ENCODE peak calls at places on chromosomes 5 and 9, in four cellular contexts. A is HCT116, J is HepG2, X is H1. G is an unnamed sample.

GRCh38 chr5:176803943-176804498 is 6.3 kb upstream of the UNC5A start:
- DNase-seq in A (no peak), J (no peak), X (no peak), G (peak)

GRCh38 chr9:92350129-92350739 is 24.5 kb downstream of the CENPP start:
- DNase-seq in A (no peak), J (no peak), X (no peak), G (no peak)

GRCh38 chr5:1744393-1745189 is 55.0 kb downstream of the MRPL36 start:
- DNase-seq in A (no peak), J (no peak), X (no peak), G (no peak)

GRCh38 chr9:9117866-9118265 is 1318.3 kb upstream of the DMAC1 start:
- DNase-seq in A (no peak), J (no peak), X (no peak), G (no peak)

GRCh38 chr9:32940740-32941139 is 60.7 kb downstream of the APTX start:
- DNase-seq in A (no peak), J (no peak), X (no peak), G (no peak)

GRCh38 chr5:164518049-164518740 is 1012.8 kb downstream of the MAT2B start:
- DNase-seq in A (no peak), J (no peak), X (no peak), G (no peak)

GRCh38 chr9:17871213-17871890 is 292.5 kb downstream of the SH3GL2 start:
- DNase-seq in A (no peak), J (no peak), X (no peak), G (no peak)

GRCh38 chr9:78215706-78216105 is 20.2 kb upstream of the CEP78 start:
- DNase-seq in A (no peak), J (no peak), X (no peak), G (no peak)

GRCh38 chr9:28970241-28970654 is 1397.0 kb upstream of the C9orf72 start:
- DNase-seq in A (no peak), J (no peak), X (peak), G (peak)

GRCh38 chr5:142014911-142015584 is 2.2 kb upstream of the GNPDA1 start:
- DNase-seq in A (peak), J (peak), X (no peak), G (no peak)

GRCh38 chr9:133994359-133995011 is 2.4 kb upstream of the VAV2 start:
- DNase-seq in A (peak), J (peak), X (peak), G (no peak)

GRCh38 chr5:143896471-143896870 is 84.5 kb downstream of the HMHB1 start:
- DNase-seq in A (no peak), J (no peak), X (no peak), G (no peak)

GRCh38 chr5:34738381-34738780 is 82.3 kb downstream of the RAI14 start:
- DNase-seq in A (no peak), J (no peak), X (no peak), G (no peak)

DNA sequence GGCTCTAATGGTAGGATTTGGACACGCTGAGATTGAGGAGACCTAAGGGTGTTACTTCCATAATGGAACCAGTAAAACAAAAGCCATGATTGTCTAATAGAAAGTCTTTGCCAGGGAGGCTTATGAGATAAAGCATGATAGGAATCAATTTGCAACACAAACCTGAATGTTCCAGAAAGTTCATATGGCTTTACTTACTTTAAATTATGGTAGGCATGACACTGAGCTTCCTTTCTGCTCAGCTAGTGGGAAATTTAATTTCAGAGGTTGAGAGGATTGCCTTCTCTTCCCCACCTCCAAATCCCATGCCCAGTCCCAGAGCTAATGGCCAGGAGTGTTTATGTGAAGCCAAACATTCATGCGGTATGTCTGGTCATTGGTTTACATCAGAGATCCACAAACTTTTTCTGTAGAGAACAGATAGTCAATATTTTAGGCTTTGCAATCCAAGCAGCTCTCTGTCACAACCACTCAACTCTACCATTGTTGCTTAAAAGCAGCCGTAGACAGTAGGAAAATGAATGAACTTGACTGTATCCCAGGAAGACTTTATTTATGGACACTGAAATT is 114.5 kb downstream of the UGCG start:
- DNase-seq in A (no peak), J (no peak), X (no peak), G (no peak)
- TF ChIP-seq ZNF274 in A (no peak), J (no peak), X (no peak), G (no peak)

DNA sequence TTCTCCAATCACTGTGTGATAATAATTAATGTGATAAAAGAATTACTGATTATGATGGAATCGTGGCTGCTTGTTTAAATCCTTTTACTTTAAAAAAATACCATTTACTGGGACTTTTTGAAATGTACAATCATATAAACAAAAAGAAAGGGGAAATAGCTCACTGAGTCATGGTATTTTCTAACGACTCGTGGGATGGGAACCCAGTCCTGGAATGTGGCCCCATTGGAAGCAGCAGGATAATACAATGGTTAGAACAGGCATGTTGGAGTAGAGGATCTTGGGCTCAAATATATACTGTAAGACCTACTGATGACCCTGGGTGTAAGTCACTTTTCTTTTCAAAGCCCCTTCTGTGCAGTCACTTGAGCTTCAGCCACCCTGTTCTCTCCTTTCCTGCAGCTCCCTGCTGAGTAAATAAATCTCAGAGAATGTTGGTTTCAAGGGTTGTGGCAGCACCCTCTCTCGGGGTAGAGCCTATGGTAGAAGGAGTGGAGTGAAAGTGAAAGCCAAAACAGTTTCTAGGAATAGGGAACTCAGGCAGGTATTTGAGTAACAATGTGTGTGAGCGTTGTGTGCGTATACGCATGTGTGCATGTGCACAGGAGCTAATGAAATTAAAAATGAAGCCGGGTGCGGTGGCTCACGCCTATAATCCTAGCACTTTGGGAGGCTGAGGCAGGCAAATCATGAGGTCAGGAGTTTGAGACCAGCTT is 40.7 kb upstream of the LARP1 start:
- DNase-seq in A (no peak), J (peak), X (no peak), G (no peak)
- TF ChIP-seq ZNF274 in A (no peak), J (no peak), X (no peak), G (no peak)

GRCh38 chr9:110056062-110056461 is 151.9 kb downstream of the C9orf152 start:
- DNase-seq in A (no peak), J (no peak), X (no peak), G (no peak)

GRCh38 chr9:110059461-110059860 is 148.5 kb downstream of the C9orf152 start:
- DNase-seq in A (no peak), J (no peak), X (no peak), G (no peak)

DNA sequence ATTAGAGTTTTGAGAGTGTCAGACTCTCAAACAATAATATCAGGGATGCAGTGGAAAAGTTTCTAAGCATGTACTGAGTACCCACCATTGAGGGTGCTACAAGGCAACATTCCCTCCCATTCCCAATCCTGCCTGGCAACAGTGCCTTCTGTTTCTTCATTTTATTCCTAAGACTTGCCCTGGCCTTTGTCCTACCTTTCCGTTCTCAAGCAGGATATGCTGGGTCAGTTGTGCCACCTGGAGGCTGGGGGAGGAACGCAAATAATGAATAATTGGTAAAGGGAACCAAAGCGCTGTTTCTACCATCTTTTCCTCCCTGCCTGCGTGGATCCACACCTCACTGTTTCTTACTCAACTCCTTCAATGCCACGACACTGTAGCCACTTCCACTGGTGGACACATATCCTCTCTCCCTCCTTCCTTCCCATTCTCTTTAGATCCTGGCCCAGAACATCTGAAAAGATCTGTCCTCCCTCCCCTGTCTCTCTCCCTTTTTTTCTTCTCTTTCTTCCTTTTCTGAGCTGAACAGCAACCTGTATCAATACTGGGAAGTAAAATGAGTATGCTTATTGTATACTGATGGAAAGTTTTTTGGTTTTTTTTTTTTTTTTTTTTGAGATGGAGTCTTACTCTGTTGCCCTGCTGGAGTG is 149.5 kb downstream of the C9orf152 start:
- DNase-seq in A (peak), J (peak), X (peak), G (peak)
- TF ChIP-seq ZNF274 in A (no peak), J (no peak), X (no peak), G (no peak)

GRCh38 chr9:12697719-12698118 is 4.5 kb downstream of the TYRP1 start:
- DNase-seq in A (no peak), J (no peak), X (no peak), G (no peak)
- TF ChIP-seq ZNF274 in A (no peak), J (no peak), X (no peak), G (no peak)

GRCh38 chr5:174320051-174320450 is 274.5 kb downstream of the NSG2 start:
- DNase-seq in A (no peak), J (no peak), X (no peak), G (no peak)
- TF ChIP-seq ZNF274 in A (no peak), J (no peak), X (no peak), G (no peak)

GRCh38 chr9:94800424-94801117 is 74.1 kb downstream of the AOPEP start:
- DNase-seq in A (no peak), J (no peak), X (no peak), G (no peak)

GRCh38 chr9:94798201-94798600 is 71.7 kb downstream of the AOPEP start:
- DNase-seq in A (no peak), J (no peak), X (no peak), G (no peak)

GRCh38 chr9:94801242-94801641 is 74.7 kb downstream of the AOPEP start:
- DNase-seq in A (no peak), J (no peak), X (no peak), G (no peak)

GRCh38 chr9:94798668-94799067 is 72.2 kb downstream of the AOPEP start:
- DNase-seq in A (no peak), J (no peak), X (no peak), G (no peak)

DNA sequence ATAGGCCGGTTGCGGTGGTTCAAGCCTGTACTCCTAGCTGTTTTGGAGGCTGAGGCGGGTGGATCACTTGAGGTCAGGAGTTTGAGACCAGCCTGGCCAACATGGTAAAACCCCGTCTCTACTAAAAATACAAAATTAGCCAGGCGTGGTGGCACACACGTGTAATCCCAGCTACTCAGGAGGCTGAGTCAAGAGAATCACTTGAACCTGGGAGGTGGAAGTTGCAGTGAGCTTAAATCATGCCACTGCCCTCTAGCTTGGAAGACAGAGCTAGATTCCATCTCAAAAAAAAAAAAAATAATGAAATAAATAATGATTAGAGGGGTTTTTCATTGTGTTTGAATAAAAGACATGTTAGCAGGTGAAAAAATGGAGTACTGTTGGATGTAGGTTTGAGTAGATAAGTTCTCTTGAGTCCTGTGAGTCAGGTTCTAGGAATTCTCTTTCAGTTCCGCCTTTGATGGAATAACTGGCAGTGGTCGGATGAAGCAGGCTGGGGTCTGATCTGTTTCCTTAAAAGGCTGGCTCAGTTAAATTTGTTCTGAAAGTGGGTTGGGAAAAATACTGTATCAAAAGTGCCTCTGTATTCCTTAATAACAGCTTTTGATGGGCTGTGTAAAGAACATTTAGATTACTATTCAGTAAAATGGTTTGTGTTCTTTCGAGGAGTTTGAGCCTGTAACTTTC is 73.2 kb downstream of the AOPEP start:
- DNase-seq in A (no peak), J (no peak), X (no peak), G (peak)
- TF ChIP-seq ZNF274 in A (no peak), J (no peak), X (no peak), G (no peak)